ENCODE peak calls at places on chromosomes 5 and 9, in five cellular contexts. Q is bronchial epithelial cell; O is neuronal stem cell; X is stimulated activated CD4-positive, alpha-beta T cell treated with anti-CD3 and anti-CD28 coated beads, Interleukin-2, amount 100 ng/mL, for 24 hours; Z is astrocyte of the spinal cord. E is an unnamed sample.

GRCh38 chr5:62143268-62144229 is 162.5 kb upstream of the KIF2A start:
- DNase-seq in Z (peak), Q (peak), O (peak), X (no peak), E (peak)

GRCh38 chr9:106717686-106718085 is 145.3 kb upstream of the ZNF462 start:
- DNase-seq in O (no peak), X (no peak), Z (peak), Q (peak), E (peak)

GRCh38 chr5:141958113-141958512 is at the start of gene PCDH12:
- DNase-seq in Z (no peak), X (peak), O (no peak), Q (no peak), E (peak)

GRCh38 chr5:40652441-40653220 is 27.1 kb upstream of the PTGER4 start:
- DNase-seq in X (no peak), Q (no peak), Z (no peak), O (no peak), E (no peak)

GRCh38 chr5:133232911-133233310 is 181.1 kb downstream of the HSPA4 start:
- DNase-seq in Q (no peak), O (no peak), Z (no peak), X (no peak), E (no peak)

GRCh38 chr5:18219241-18219640 is 585.0 kb downstream of the TAF11L14 start:
- DNase-seq in O (no peak), X (no peak), Q (no peak), Z (no peak), E (no peak)

GRCh38 chr5:38650540-38651275 is 94.3 kb upstream of the LIFR start:
- DNase-seq in Z (peak), X (no peak), O (no peak), Q (peak), E (peak)

GRCh38 chr9:127720031-127720864 is 4.4 kb downstream of the TTC16 start:
- DNase-seq in Q (no peak), Z (no peak), O (no peak), X (no peak), E (no peak)

GRCh38 chr9:133683494-133684460 is 47.6 kb downstream of the DBH start:
- DNase-seq in O (no peak), Z (no peak), X (peak), Q (no peak), E (no peak)

GRCh38 chr9:136209232-136209631 is 4.3 kb upstream of the LHX3 start:
- DNase-seq in Z (no peak), X (no peak), Q (no peak), O (no peak), E (no peak)

GRCh38 chr5:175687231-175687701 is 29.4 kb downstream of the HRH2 start:
- DNase-seq in Q (no peak), Z (no peak), X (no peak), O (no peak), E (no peak)

GRCh38 chr9:124654431-124654830 is 116.7 kb downstream of the NR6A1 start:
- DNase-seq in O (no peak), X (no peak), Q (peak), Z (no peak), E (no peak)

GRCh38 chr5:98593418-98593817 is 180.0 kb upstream of the RGMB start:
- DNase-seq in X (no peak), Q (no peak), Z (no peak), O (no peak), E (no peak)

GRCh38 chr5:158819840-158820620 is 279.7 kb downstream of the EBF1 start:
- DNase-seq in Q (peak), O (no peak), X (no peak), Z (peak), E (peak)

GRCh38 chr9:94929373-94929764 is 202.9 kb downstream of the AOPEP start:
- DNase-seq in O (no peak), Z (peak), Q (peak), X (no peak), E (peak)

GRCh38 chr5:32534056-32534455 is 51.3 kb upstream of the SUB1 start:
- DNase-seq in Q (no peak), Z (no peak), O (no peak), X (no peak), E (no peak)

GRCh38 chr5:10432059-10433008 is 9.3 kb upstream of the ROPN1L start:
- DNase-seq in Z (no peak), O (no peak), X (no peak), Q (no peak), E (no peak)

GRCh38 chr5:74516217-74516636 is 124.3 kb downstream of the ENC1 start:
- DNase-seq in Q (no peak), O (no peak), X (no peak), Z (peak), E (peak)

GRCh38 chr9:75890541-75891276 is at the start of gene PCSK5:
- DNase-seq in Z (peak), X (peak), O (peak), Q (peak), E (peak)

GRCh38 chr5:170226661-170227060 is 6.1 kb upstream of the C5orf58 start:
- DNase-seq in O (no peak), Z (no peak), X (no peak), Q (no peak), E (no peak)

GRCh38 chr5:53997736-53998627 is 312.4 kb downstream of the ARL15 start:
- DNase-seq in Q (no peak), Z (no peak), O (no peak), X (no peak), E (no peak)

GRCh38 chr9:126399251-126399650 is 72.6 kb downstream of the MVB12B start:
- DNase-seq in Z (peak), O (no peak), Q (no peak), X (no peak), E (no peak)

GRCh38 chr5:16135506-16135905 is 44.1 kb downstream of the MARCHF11 start:
- DNase-seq in Q (no peak), O (no peak), Z (peak), X (no peak), E (no peak)

GRCh38 chr9:38026021-38026809 is 42.8 kb downstream of the SHB start:
- DNase-seq in O (no peak), X (no peak), Z (peak), Q (peak), E (peak)

GRCh38 chr5:29382735-29383280 is 1810.7 kb upstream of the CDH6 start:
- DNase-seq in Z (no peak), O (no peak), Q (no peak), X (no peak), E (peak)

GRCh38 chr5:112174959-112175594 is 244.0 kb downstream of the EPB41L4A start:
- DNase-seq in X (no peak), Q (peak), O (peak), Z (peak), E (peak)

GRCh38 chr5:136729901-136730355 is 364.6 kb upstream of the TRPC7 start:
- DNase-seq in Z (peak), O (no peak), Q (peak), X (no peak), E (peak)

GRCh38 chr5:38463634-38464521 is 92.6 kb downstream of the LIFR start:
- DNase-seq in X (no peak), Z (peak), O (no peak), Q (peak), E (peak)

GRCh38 chr5:79546782-79547428 is 33.0 kb upstream of the HOMER1 start:
- DNase-seq in Q (no peak), Z (peak), X (no peak), O (no peak), E (no peak)

GRCh38 chr9:78064075-78064474 is 32.5 kb upstream of the GNAQ start:
- DNase-seq in O (no peak), X (no peak), Q (no peak), Z (peak), E (no peak)

GRCh38 chr9:121434946-121435345 is 64.7 kb downstream of the GGTA1 start:
- DNase-seq in O (no peak), X (no peak), Z (peak), Q (peak), E (peak)

GRCh38 chr5:34806532-34806931 is 32.4 kb upstream of the TTC23L start:
- DNase-seq in Q (no peak), Z (no peak), O (no peak), X (no peak), E (no peak)

GRCh38 chr5:150641006-150641570 is 628 bp downstream of the SYNPO start:
- DNase-seq in Q (peak), X (no peak), Z (peak), O (no peak), E (no peak)

GRCh38 chr5:87020099-87020934 is 247.4 kb upstream of the RASA1 start:
- DNase-seq in Q (peak), X (peak), Z (no peak), O (peak), E (peak)

GRCh38 chr9:133653638-133654037 is 17.5 kb downstream of the DBH start:
- DNase-seq in O (no peak), Z (no peak), Q (no peak), X (no peak), E (no peak)

GRCh38 chr5:6377582-6378127 is 692 bp downstream of the MED10 start:
- DNase-seq in Q (no peak), Z (no peak), O (no peak), X (no peak), E (no peak)

GRCh38 chr5:89572696-89573095 is 689.7 kb upstream of the MEF2C start:
- DNase-seq in Z (peak), O (no peak), Q (no peak), X (no peak), E (peak)

GRCh38 chr9:130260816-130261765 is 4.5 kb upstream of the HMCN2 start:
- DNase-seq in O (no peak), Q (no peak), Z (no peak), X (no peak), E (no peak)

GRCh38 chr5:149125386-149125891 is 15.9 kb upstream of the ABLIM3 start:
- DNase-seq in Z (no peak), X (no peak), Q (peak), O (no peak), E (no peak)

GRCh38 chr9:35905912-35906679 is at the start of gene HRCT1:
- DNase-seq in Q (peak), Z (peak), X (no peak), O (no peak), E (peak)